ENCODE peak calls at places on chromosome 13, in six cellular contexts. V is heart right ventricle; P is Peyer's patch; M is adrenal gland; Z is spleen; B is CD8-positive, alpha-beta T cell. A is an unnamed sample. For H3K4me1 and H3K9me3, the result is how much of the 10 kb centered on the place peaks cover.

GRCh38 chr13:32745509-32745908 is 159.3 kb downstream of the PDS5B start:
- DNase-seq in V (no peak), P (no peak), M (no peak), Z (no peak), B (no peak), A (no peak)

GRCh38 chr13:110291286-110291685 is 15.7 kb downstream of the COL4A1 start:
- DNase-seq in V (no peak), P (no peak), M (no peak), Z (no peak), B (no peak), A (no peak)

GRCh38 chr13:41809962-41810361 is 150.9 kb downstream of the VWA8 start:
- DNase-seq in V (no peak), P (no peak), M (no peak), Z (no peak), B (no peak), A (no peak)

GRCh38 chr13:99988469-99989375 is 7.1 kb downstream of the ZIC2 start:
- DNase-seq in V (no peak), P (no peak), M (no peak), Z (no peak), B (no peak), A (no peak)

GRCh38 chr13:50635504-50635903 is 208.0 kb downstream of the DLEU7 start:
- DNase-seq in V (peak), P (peak), M (peak), Z (no peak), B (no peak), A (no peak)

GRCh38 chr13:40494513-40494912 is 171.9 kb downstream of the FOXO1 start:
- DNase-seq in V (no peak), P (no peak), M (no peak), Z (no peak), B (no peak), A (no peak)

GRCh38 chr13:102768914-102769313 is 4.7 kb downstream of the TEX30 start:
- DNase-seq in V (no peak), P (no peak), M (no peak), Z (no peak), B (no peak), A (no peak)

GRCh38 chr13:74073231-74073630 is 61.0 kb downstream of the KLF12 start:
- DNase-seq in V (no peak), P (no peak), M (no peak), Z (no peak), B (no peak), A (no peak)

GRCh38 chr13:75416327-75417005 is 65.5 kb downstream of the TBC1D4 start:
- DNase-seq in V (no peak), P (no peak), M (no peak), Z (no peak), B (no peak), A (no peak)

GRCh38 chr13:75407473-75407872 is 74.5 kb downstream of the TBC1D4 start:
- DNase-seq in V (no peak), P (no peak), M (no peak), Z (no peak), B (no peak), A (no peak)

DNA sequence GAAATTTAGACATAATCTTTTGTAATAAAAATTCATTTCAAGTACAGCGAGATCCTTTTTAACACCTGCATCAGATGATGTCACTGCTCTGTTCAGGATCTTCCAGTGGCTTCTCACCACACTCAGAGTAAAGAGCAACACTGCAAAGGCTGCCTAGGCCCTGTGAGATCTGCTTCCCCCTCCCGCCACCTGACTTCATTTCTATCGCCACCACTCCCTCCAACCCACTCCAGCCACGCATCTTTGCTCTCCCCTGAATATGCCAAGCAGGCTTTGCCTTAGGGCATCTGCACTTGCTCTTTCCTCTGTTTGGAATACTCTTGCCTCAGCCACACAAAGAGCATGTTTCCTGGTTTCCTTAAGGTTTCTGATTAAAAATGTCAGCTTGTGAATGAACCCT is 58.3 kb downstream of the MBNL2 start:
- DNase-seq in V (no peak), P (no peak), M (no peak), Z (no peak), B (no peak), A (no peak)
- H3K4me1 ChIP-seq in V (half or more), P (under half), M (half or more), Z (under half), B (under half), A (under half)

DNA sequence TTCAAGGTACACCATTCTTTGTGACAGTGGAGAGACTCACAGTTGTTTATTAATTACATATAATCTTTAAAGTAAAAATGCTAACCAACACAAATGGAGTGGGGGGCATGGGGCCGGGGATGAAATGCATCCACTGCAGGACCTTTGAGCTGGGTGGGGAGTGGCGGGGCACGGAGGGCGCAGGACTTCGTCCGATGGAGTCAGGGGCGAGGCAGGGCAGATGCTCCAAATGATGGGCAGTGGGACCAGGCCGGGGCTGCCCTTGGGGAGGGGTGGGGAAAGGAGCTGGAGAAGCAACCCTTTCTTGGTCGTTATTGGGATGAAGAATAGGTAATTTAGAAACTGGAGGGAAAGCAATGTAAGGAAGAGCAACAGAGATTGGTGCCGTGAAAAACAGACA is 220.0 kb downstream of the TEX29 start:
- DNase-seq in V (no peak), P (no peak), M (no peak), Z (peak), B (no peak), A (no peak)
- H3K9me3 ChIP-seq in V (under half), P (under half), M (under half), Z (under half), B (under half), A (under half)

GRCh38 chr13:46286972-46287371 is 75.2 kb downstream of the LRRC63 start:
- DNase-seq in V (no peak), P (no peak), M (no peak), Z (no peak), B (no peak), A (no peak)

GRCh38 chr13:46289260-46289955 is 77.7 kb downstream of the LRRC63 start:
- DNase-seq in V (no peak), P (no peak), M (no peak), Z (no peak), B (no peak), A (no peak)

GRCh38 chr13:46288570-46289259 is 77.0 kb downstream of the LRRC63 start:
- DNase-seq in V (no peak), P (no peak), M (no peak), Z (no peak), B (no peak), A (no peak)
- TF ChIP-seq CTCF in V (peak), P (peak), M (peak), Z (peak), B (peak), A (peak)

GRCh38 chr13:21053231-21053630 is 8.2 kb downstream of the LATS2 start:
- DNase-seq in V (no peak), P (no peak), M (no peak), Z (no peak), B (no peak), A (no peak)

GRCh38 chr13:21054313-21054712 is 7.1 kb downstream of the LATS2 start:
- DNase-seq in V (no peak), P (no peak), M (no peak), Z (no peak), B (no peak), A (no peak)

GRCh38 chr13:21051675-21052074 is 9.7 kb downstream of the LATS2 start:
- DNase-seq in V (no peak), P (no peak), M (no peak), Z (no peak), B (no peak), A (no peak)

GRCh38 chr13:21055511-21056045 is 5.8 kb downstream of the LATS2 start:
- DNase-seq in V (no peak), P (no peak), M (no peak), Z (no peak), B (no peak), A (no peak)

DNA sequence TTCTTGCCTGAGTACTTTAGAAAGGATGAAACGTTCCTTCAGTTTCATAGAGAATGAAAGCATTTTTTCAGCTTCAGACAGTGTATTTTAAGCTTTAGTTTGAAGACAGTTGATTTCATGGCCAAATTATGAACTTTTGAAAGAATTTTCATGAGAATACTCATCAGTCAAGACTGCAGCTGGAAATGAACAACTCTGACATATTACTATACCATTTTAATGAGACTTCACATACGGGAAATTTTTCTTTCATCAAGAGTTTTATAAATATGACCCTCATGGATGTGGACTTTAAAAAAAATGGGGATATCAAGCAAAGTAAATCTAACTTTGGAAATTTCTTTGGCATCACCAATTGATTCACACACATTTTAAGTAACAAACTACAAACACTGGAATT is 6.4 kb downstream of the LATS2 start:
- DNase-seq in V (no peak), P (no peak), M (no peak), Z (no peak), B (no peak), A (no peak)
- H3K4me1 ChIP-seq in V (half or more), P (under half), M (under half), Z (under half), B (under half), A (half or more)

GRCh38 chr13:28866932-28867331 is 46.8 kb downstream of the MTUS2 start:
- DNase-seq in V (no peak), P (no peak), M (no peak), Z (no peak), B (no peak), A (no peak)
- H3K9me3 ChIP-seq in V (under half), P (under half), M (under half), Z (under half), B (under half), A (under half)

GRCh38 chr13:114146629-114147028 is 14.2 kb upstream of the RASA3 start:
- DNase-seq in V (no peak), P (no peak), M (no peak), Z (no peak), B (no peak), A (peak)
- TF ChIP-seq CTCF in V (no peak), P (no peak), M (no peak), Z (no peak), B (no peak), A (no peak)

GRCh38 chr13:36919833-36920611 is at the start of gene SMAD9:
- DNase-seq in V (peak), P (no peak), M (peak), Z (no peak), B (no peak), A (peak)

GRCh38 chr13:36918246-36919060 is 1.6 kb downstream of the SMAD9 start:
- DNase-seq in V (no peak), P (no peak), M (no peak), Z (no peak), B (no peak), A (no peak)

GRCh38 chr13:36920612-36921185 is 661 bp upstream of the SMAD9 start:
- DNase-seq in V (no peak), P (no peak), M (no peak), Z (no peak), B (no peak), A (no peak)

GRCh38 chr13:36921902-36922301 is 1.9 kb upstream of the SMAD9 start:
- DNase-seq in V (no peak), P (no peak), M (no peak), Z (no peak), B (no peak), A (no peak)

DNA sequence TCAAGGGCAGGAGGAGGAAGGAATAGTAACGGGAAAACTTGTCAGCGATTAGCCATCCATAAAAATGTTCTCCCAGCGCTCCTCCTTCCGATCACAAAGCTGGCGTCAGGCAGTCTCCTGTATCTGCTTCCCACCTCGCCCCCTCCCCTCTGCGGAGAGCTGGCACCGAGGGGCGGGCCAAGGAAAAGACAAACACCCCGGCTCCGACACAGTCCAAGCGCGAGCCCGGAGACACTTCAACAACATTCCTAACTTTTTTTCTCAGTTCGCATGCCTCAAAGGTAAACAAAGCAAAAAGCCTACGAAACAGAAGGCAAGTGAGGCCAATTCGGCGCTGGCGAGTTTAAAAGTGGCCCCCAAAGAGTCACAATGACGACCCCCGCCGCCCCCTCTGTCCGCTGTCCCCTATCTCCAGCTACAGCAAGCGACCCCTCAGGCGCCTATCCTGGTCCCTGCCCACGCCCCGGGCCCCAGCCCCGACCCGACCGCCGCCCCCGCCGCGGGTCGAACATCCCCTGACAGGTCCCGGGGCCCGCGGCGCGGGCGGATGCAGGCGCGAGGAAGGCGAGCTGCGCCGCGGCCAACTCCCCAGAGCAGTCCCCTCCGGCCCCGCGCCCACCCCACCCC is 719 bp downstream of the SMAD9 start:
- DNase-seq in V (peak), P (no peak), M (no peak), Z (no peak), B (no peak), A (peak)
- H3K4me1 ChIP-seq in V (under half), P (under half), M (under half), Z (under half), B (under half), A (under half)

GRCh38 chr13:113954046-113954841 is 19.6 kb downstream of the C13orf46 start:
- DNase-seq in V (no peak), P (no peak), M (no peak), Z (peak), B (no peak), A (no peak)

GRCh38 chr13:113958373-113958772 is 15.5 kb downstream of the C13orf46 start:
- DNase-seq in V (no peak), P (no peak), M (no peak), Z (peak), B (no peak), A (no peak)

GRCh38 chr13:113955235-113955634 is 18.6 kb downstream of the C13orf46 start:
- DNase-seq in V (no peak), P (no peak), M (no peak), Z (peak), B (no peak), A (no peak)

GRCh38 chr13:113955691-113956090 is 18.2 kb downstream of the C13orf46 start:
- DNase-seq in V (no peak), P (no peak), M (no peak), Z (peak), B (no peak), A (no peak)

DNA sequence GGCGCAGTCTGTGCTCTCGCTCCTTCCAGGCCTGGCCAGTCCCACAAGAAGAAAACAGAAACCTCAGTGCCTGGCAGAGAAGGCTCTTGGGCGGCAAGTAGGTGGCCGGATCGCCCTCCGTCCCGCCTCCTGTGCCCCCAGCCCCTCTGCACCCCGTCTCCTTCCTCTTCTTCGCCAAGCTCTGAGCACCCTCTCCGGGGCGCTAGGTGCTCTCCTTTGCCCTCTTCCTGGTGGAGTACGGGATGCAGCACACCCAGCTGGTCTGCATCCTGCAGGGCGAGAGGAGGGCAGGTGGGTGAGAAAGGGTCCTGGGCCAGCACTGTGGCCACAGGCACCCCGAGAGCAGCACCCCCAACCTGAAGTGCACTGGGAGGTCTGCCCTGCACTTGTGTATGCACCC is 17.3 kb downstream of the C13orf46 start:
- DNase-seq in V (no peak), P (no peak), M (no peak), Z (peak), B (no peak), A (no peak)
- H3K9me3 ChIP-seq in V (under half), P (under half), M (under half), Z (under half), B (under half), A (under half)